ENCODE peak calls at places on chromosomes 16 and 17, in nine cellular contexts. G is NCI-H146; O is amniotic stem cell; E is activated gamma-delta T cell treated with Interleukin-2 at 50 U/mL for 16 hours; M is CD4-positive, alpha-beta T cell; T is sciatic nerve; K is effector memory CD8-positive, alpha-beta T cell; L is RPMI7951; V is EH. S is an unnamed sample.

GRCh38 chr17:59105852-59106462 is 723 bp downstream of the TRIM37 start:
- DNase-seq in G (peak), O (peak), E (peak), M (peak), T (peak), K (peak), L (peak), V (peak), S (peak)

GRCh38 chr16:3021449-3022207 is 1.5 kb downstream of the TNFRSF12A start:
- DNase-seq in G (peak), O (peak), E (peak), M (peak), T (peak), K (peak), L (peak), V (peak), S (peak)

GRCh38 chr17:63841350-63842172 is 924 bp downstream of the SMARCD2 start:
- DNase-seq in G (peak), O (no peak), E (no peak), M (no peak), T (peak), K (no peak), L (peak), V (peak), S (peak)

GRCh38 chr16:80938035-80938927 is 68.4 kb downstream of the CMC2 start:
- DNase-seq in G (peak), O (peak), E (no peak), M (no peak), T (no peak), K (no peak), L (peak), V (peak), S (peak)

GRCh38 chr16:15643453-15644305 is 725 bp upstream of the MARF1 start:
- DNase-seq in G (peak), O (peak), E (peak), M (peak), T (no peak), K (no peak), L (peak), V (peak), S (peak)

GRCh38 chr17:7654832-7655540 is 4.3 kb downstream of the ATP1B2 start:
- DNase-seq in G (no peak), O (no peak), E (no peak), M (no peak), T (no peak), K (no peak), L (no peak), V (peak), S (no peak)

GRCh38 chr17:81908793-81909192 is 2.4 kb downstream of the PCYT2 start:
- DNase-seq in G (no peak), O (no peak), E (no peak), M (no peak), T (no peak), K (no peak), L (no peak), V (no peak), S (no peak)

GRCh38 chr16:71214771-71215381 is 15.6 kb downstream of the HYDIN start:
- DNase-seq in G (peak), O (no peak), E (no peak), M (no peak), T (no peak), K (no peak), L (peak), V (peak), S (peak)

GRCh38 chr17:42276359-42276608 is at the start of gene STAT5B:
- DNase-seq in G (peak), O (peak), E (peak), M (peak), T (peak), K (peak), L (peak), V (peak), S (peak)

GRCh38 chr17:8581002-8581658 is 49.4 kb downstream of the MYH10 start:
- DNase-seq in G (no peak), O (no peak), E (no peak), M (no peak), T (no peak), K (no peak), L (no peak), V (no peak), S (peak)

GRCh38 chr17:57874434-57875108 is 24.7 kb upstream of the MRPS23 start:
- DNase-seq in G (no peak), O (peak), E (no peak), M (peak), T (peak), K (no peak), L (peak), V (peak), S (peak)

GRCh38 chr17:32628645-32629044 is 141.9 kb downstream of the CDK5R1 start:
- DNase-seq in G (no peak), O (no peak), E (no peak), M (no peak), T (no peak), K (no peak), L (no peak), V (no peak), S (no peak)

GRCh38 chr16:84308120-84308519 is 13.4 kb downstream of the WFDC1 start:
- DNase-seq in G (peak), O (no peak), E (no peak), M (no peak), T (no peak), K (no peak), L (peak), V (peak), S (peak)